ENCODE peak calls at places on chromosomes 6 and 20, in five cellular contexts. One of them, this sample, is unnamed.
A peak's percentile ranks its signal among the peaks of the same experiment; 100 is the strongest.

GRCh38 chr6:148168856-148169255 is 173.8 kb upstream of the SASH1 start:
- DNase-seq in HCT116: no peak
- DNase-seq in GM12878: no peak
- DNase-seq in HepG2: no peak
- DNase-seq in H1: no peak
- DNase-seq in this sample: no peak

GRCh38 chr6:6856538-6857523 is 250.9 kb upstream of the RREB1 start:
- DNase-seq in GM12878: peak; percentile 71
- DNase-seq in HepG2: no peak
- DNase-seq in H1: peak; percentile 55
- DNase-seq in HCT116: no peak
- DNase-seq in this sample: peak; percentile 35

GRCh38 chr6:139430897-139431601 is 56.6 kb upstream of the CITED2 start:
- DNase-seq in HCT116: no peak
- DNase-seq in H1: no peak
- DNase-seq in HepG2: no peak
- DNase-seq in GM12878: no peak
- DNase-seq in this sample: no peak

GRCh38 chr20:59269396-59270025 is 30.9 kb upstream of the EDN3 start:
- DNase-seq in HCT116: no peak
- DNase-seq in GM12878: no peak
- DNase-seq in HepG2: no peak
- DNase-seq in H1: no peak
- DNase-seq in this sample: no peak

GRCh38 chr20:1830240-1830639 is 65.0 kb upstream of the SIRPA start:
- DNase-seq in HepG2: no peak
- DNase-seq in GM12878: no peak
- DNase-seq in HCT116: peak; percentile 56
- DNase-seq in H1: no peak
- DNase-seq in this sample: no peak

GRCh38 chr6:3468585-3468984 is 11.7 kb upstream of the SLC22A23 start:
- DNase-seq in HCT116: no peak
- DNase-seq in H1: no peak
- DNase-seq in HepG2: no peak
- DNase-seq in GM12878: no peak
- DNase-seq in this sample: no peak

GRCh38 chr6:168130168-168130651 is 51.2 kb upstream of the FRMD1 start:
- DNase-seq in HepG2: no peak
- DNase-seq in H1: peak; percentile 42
- DNase-seq in HCT116: no peak
- DNase-seq in GM12878: no peak
- DNase-seq in this sample: no peak

GRCh38 chr6:85684809-85685171 is 42.1 kb upstream of the SYNCRIP start:
- DNase-seq in H1: no peak
- DNase-seq in GM12878: no peak
- DNase-seq in HCT116: no peak
- DNase-seq in HepG2: no peak
- DNase-seq in this sample: no peak

GRCh38 chr6:12071064-12071615 is 59.0 kb downstream of the HIVEP1 start:
- DNase-seq in H1: no peak
- DNase-seq in HepG2: no peak
- DNase-seq in HCT116: no peak
- DNase-seq in GM12878: no peak
- DNase-seq in this sample: no peak

GRCh38 chr6:12066297-12066696 is 54.2 kb downstream of the HIVEP1 start:
- DNase-seq in GM12878: no peak
- DNase-seq in HepG2: no peak
- DNase-seq in HCT116: no peak
- DNase-seq in H1: no peak
- DNase-seq in this sample: no peak

GRCh38 chr6:12069891-12070529 is 57.9 kb downstream of the HIVEP1 start:
- DNase-seq in GM12878: no peak
- DNase-seq in HCT116: no peak
- DNase-seq in HepG2: no peak
- DNase-seq in H1: no peak
- DNase-seq in this sample: no peak

GRCh38 chr6:12065321-12066140 is 53.4 kb downstream of the HIVEP1 start:
- DNase-seq in GM12878: no peak
- DNase-seq in HCT116: no peak
- DNase-seq in HepG2: no peak
- DNase-seq in H1: no peak
- DNase-seq in this sample: no peak

GRCh38 chr6:12068899-12069557 is 56.9 kb downstream of the HIVEP1 start:
- DNase-seq in HCT116: no peak
- DNase-seq in H1: no peak
- DNase-seq in HepG2: no peak
- DNase-seq in GM12878: no peak
- DNase-seq in this sample: no peak
- TF ChIP-seq ZNF274 in HCT116: no peak
- TF ChIP-seq ZNF274 in H1: no peak
- TF ChIP-seq ZNF274 in HepG2: no peak
- TF ChIP-seq ZNF274 in GM12878: no peak
- TF ChIP-seq ZNF274 in this sample: no peak

GRCh38 chr6:149766156-149766768 is 16.7 kb downstream of the PCMT1 start:
- DNase-seq in HepG2: no peak
- DNase-seq in HCT116: no peak
- DNase-seq in H1: no peak
- DNase-seq in GM12878: no peak
- DNase-seq in this sample: no peak
- TF ChIP-seq ZNF274 in HepG2: no peak
- TF ChIP-seq ZNF274 in HCT116: no peak
- TF ChIP-seq ZNF274 in H1: no peak
- TF ChIP-seq ZNF274 in GM12878: no peak
- TF ChIP-seq ZNF274 in this sample: no peak

GRCh38 chr6:53960311-53960710 is 150.9 kb upstream of the MLIP start:
- DNase-seq in HepG2: no peak
- DNase-seq in H1: no peak
- DNase-seq in HCT116: no peak
- DNase-seq in GM12878: no peak
- DNase-seq in this sample: no peak
- TF ChIP-seq ZNF274 in HepG2: no peak
- TF ChIP-seq ZNF274 in H1: no peak
- TF ChIP-seq ZNF274 in HCT116: no peak
- TF ChIP-seq ZNF274 in GM12878: no peak
- TF ChIP-seq ZNF274 in this sample: no peak

GRCh38 chr6:54860739-54861138 is 14.2 kb downstream of the FAM83B start:
- DNase-seq in HCT116: peak; percentile 48
- DNase-seq in HepG2: no peak
- DNase-seq in GM12878: no peak
- DNase-seq in H1: no peak
- DNase-seq in this sample: no peak
- TF ChIP-seq ZNF274 in HCT116: no peak
- TF ChIP-seq ZNF274 in HepG2: no peak
- TF ChIP-seq ZNF274 in GM12878: no peak
- TF ChIP-seq ZNF274 in H1: no peak
- TF ChIP-seq ZNF274 in this sample: no peak

GRCh38 chr6:33613794-33614166 is 7.3 kb upstream of the ITPR3 start:
- DNase-seq in GM12878: no peak
- DNase-seq in H1: no peak
- DNase-seq in HepG2: no peak
- DNase-seq in HCT116: no peak
- DNase-seq in this sample: no peak

GRCh38 chr6:33610057-33610456 is 11.1 kb upstream of the ITPR3 start:
- DNase-seq in HCT116: no peak
- DNase-seq in GM12878: no peak
- DNase-seq in HepG2: no peak
- DNase-seq in H1: no peak
- DNase-seq in this sample: no peak

GRCh38 chr6:33616113-33616512 is 5.0 kb upstream of the ITPR3 start:
- DNase-seq in HepG2: no peak
- DNase-seq in GM12878: no peak
- DNase-seq in HCT116: no peak
- DNase-seq in H1: no peak
- DNase-seq in this sample: no peak

GRCh38 chr6:33610779-33611421 is 10.2 kb upstream of the ITPR3 start:
- DNase-seq in H1: peak; percentile 64
- DNase-seq in HepG2: peak; percentile 76
- DNase-seq in GM12878: no peak
- DNase-seq in HCT116: no peak
- DNase-seq in this sample: no peak

DNA sequence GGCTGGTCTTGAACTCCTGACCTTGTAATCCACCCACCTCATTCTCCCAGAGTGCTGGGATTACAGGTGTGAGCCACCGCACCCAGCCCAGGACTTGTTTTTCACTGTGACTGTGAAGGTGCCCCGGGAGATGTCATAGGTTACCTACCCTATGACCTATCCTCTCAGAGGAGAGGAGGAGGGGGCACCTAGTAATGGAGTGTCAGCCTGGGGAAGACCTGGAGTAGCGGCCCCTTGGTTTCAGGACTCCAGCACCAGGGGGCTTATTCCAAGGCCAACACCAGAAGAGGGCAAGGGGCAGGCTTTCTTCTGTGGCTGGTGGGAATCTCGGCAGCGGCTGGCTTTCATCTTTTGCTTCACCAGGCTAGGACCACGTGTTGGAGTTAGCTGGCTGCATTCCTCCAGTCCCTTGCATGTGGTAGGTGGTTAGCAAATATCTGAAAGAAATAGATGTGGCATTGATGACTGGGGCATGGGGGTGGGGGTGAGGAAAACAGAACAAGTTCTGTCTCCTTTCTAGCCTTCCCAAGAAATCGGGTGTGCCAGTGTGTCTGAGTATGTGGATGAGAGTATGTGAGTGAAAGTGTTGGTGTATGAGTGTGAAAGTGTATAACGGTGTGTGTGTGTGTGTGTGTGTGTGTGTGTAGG is 7.9 kb upstream of the ITPR3 start:
- DNase-seq in H1: no peak
- DNase-seq in HCT116: no peak
- DNase-seq in HepG2: peak; percentile 97
- DNase-seq in GM12878: no peak
- DNase-seq in this sample: no peak
- TF ChIP-seq ZNF274 in H1: no peak
- TF ChIP-seq ZNF274 in HCT116: no peak
- TF ChIP-seq ZNF274 in HepG2: no peak
- TF ChIP-seq ZNF274 in GM12878: no peak
- TF ChIP-seq ZNF274 in this sample: no peak

This sample was measured in NT2/D1.